ENCODE peak calls at places on chromosomes 11 and 22, in five cellular contexts. Q is astrocyte, R is HCT116, K is fibroblast of lung, I is PC-3. F is an unnamed sample.

GRCh38 chr22:32617271-32617670 is 142.7 kb downstream of the FBXO7 start:
- DNase-seq in Q (peak; percentile 41), R (no peak), K (peak; percentile 59), I (no peak), F (no peak)

GRCh38 chr22:30232716-30233218 is 13.8 kb downstream of the LIF start:
- DNase-seq in Q (peak; percentile 83), R (no peak), K (peak; percentile 87), I (no peak), F (no peak)

GRCh38 chr11:67278939-67279588 is 10.0 kb upstream of the ANKRD13D start:
- DNase-seq in Q (no peak), R (no peak), K (no peak), I (no peak), F (no peak)

GRCh38 chr11:116697011-116697410 is 75.8 kb downstream of the BUD13 start:
- DNase-seq in Q (no peak), R (no peak), K (no peak), I (peak; percentile 70), F (no peak)

GRCh38 chr22:49260681-49261580 is 566.7 kb downstream of the BRD1 start:
- DNase-seq in Q (no peak), R (no peak), K (no peak), I (no peak), F (no peak)

GRCh38 chr11:26276798-26277424 is 55.0 kb upstream of the ANO3 start:
- DNase-seq in Q (peak; percentile 45), R (peak; percentile 21), K (peak; percentile 53), I (peak; percentile 79), F (peak; percentile 32)

GRCh38 chr22:43479311-43479710 is 67.5 kb downstream of the MPPED1 start:
- DNase-seq in Q (no peak), R (no peak), K (no peak), I (no peak), F (no peak)

GRCh38 chr22:22576244-22576988 is 17.4 kb upstream of the PRAME start:
- DNase-seq in Q (no peak), R (peak; percentile 29), K (peak; percentile 16), I (peak; percentile 64), F (no peak)

GRCh38 chr11:11584937-11585336 is 36.9 kb downstream of the GALNT18 start:
- DNase-seq in Q (peak; percentile 16), R (no peak), K (peak; percentile 23), I (peak; percentile 35), F (no peak)

GRCh38 chr22:22810471-22810870 is 77.1 kb upstream of the IGLL5 start:
- DNase-seq in Q (no peak), R (no peak), K (no peak), I (no peak), F (no peak)

DNA sequence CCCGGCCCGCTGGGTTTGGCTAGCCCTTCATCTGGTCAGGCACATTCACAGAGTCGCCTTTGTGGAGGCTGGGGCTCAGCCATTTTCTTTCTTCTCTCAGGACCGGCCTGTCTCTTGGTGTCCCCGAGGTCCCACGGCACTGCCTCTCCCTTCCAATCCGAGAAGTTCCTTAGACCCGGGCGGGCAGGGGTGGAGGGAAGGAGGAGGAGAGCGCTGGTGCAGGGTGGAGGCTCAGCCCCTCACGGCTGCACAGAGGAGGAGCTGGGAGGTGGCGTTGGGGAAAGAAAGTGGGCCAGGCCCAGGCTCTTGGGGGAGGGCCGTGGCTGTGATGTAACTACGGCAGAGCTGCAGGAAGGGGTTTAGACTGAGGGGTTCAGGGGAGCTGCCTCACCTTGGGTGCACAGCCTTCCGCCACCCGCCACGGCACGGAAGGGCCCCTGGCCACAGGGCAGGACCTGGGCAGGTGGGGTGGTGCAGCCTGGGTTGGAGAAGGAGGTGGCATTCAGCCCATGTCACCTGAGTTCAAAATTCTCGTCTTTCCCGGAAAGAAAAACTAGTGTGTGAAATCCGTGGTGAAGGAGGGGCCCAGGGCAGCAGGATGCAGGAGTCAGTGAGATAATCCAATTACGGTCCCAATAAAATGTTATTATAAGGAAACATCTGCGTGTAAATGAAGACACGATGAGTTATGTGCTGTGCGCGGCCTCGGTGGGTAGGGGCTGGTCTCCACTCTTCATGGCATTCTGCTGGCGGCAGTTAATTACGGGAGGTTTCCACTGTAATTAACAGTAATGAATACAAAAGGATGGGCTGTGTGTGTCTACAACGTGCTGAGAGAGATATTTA is 1.7 kb downstream of the BRSK2 start:
- DNase-seq in Q (no peak), R (no peak), K (no peak), I (no peak), F (no peak)
- TF ChIP-seq EZH2 in Q (peak; percentile 87), R (no peak), K (peak; percentile 76), I (no peak), F (no peak)

GRCh38 chr11:124839972-124840621 is 25.1 kb upstream of the ROBO3 start:
- DNase-seq in Q (no peak), R (no peak), K (no peak), I (no peak), F (no peak)
- TF ChIP-seq EZH2 in Q (peak; percentile 4), R (no peak), K (peak; percentile 85), I (no peak), F (no peak)

DNA sequence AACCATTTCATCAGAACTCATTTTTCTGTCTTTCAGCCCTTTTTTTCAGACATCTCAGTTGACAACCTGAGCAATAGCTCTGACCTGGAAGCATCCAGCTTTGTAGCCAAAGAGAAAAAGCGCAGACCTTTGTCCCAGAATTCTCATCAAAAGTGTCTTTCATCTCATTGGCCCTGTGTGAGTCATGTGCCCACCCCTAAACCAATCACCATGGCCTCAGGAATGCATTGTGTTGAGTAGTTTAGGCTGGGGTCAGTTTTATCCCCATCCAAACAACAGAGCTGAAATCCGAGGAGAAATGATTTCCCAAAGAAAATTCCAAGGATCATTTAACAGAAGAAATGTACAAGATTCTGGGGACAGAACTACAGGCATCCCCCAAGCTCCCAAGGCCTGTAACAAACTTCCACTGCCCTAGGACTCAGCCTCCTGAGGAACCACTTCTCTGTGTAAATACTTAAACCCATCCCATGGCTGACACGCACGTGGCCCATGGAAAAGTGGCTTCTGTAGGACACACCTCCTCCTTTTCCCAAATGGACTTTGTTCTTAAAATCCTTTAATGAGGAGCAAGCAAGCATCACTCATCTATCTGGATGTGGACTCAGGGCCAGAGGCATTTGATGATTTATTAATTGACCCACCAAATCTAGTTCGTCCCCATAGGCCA is 429.0 kb downstream of the SOX6 start:
- DNase-seq in Q (no peak), R (no peak), K (no peak), I (no peak), F (no peak)
- TF ChIP-seq EZH2 in Q (no peak), R (no peak), K (no peak), I (no peak), F (no peak)

GRCh38 chr11:57230797-57231538 is 6.1 kb downstream of the APLNR start:
- DNase-seq in Q (no peak), R (no peak), K (no peak), I (no peak), F (no peak)
- TF ChIP-seq EZH2 in Q (no peak), R (no peak), K (no peak), I (no peak), F (no peak)

GRCh38 chr11:44833869-44834452 is 107.2 kb downstream of the TSPAN18 start:
- DNase-seq in Q (no peak), R (no peak), K (no peak), I (peak; percentile 9), F (no peak)
- TF ChIP-seq EZH2 in Q (no peak), R (no peak), K (no peak), I (no peak), F (no peak)

GRCh38 chr11:64165842-64166635 is at the start of gene MACROD1:
- DNase-seq in Q (peak; percentile 44), R (peak; percentile 71), K (peak; percentile 67), I (peak; percentile 96), F (no peak)
- TF ChIP-seq EZH2 in Q (no peak), R (no peak), K (no peak), I (no peak), F (no peak)

DNA sequence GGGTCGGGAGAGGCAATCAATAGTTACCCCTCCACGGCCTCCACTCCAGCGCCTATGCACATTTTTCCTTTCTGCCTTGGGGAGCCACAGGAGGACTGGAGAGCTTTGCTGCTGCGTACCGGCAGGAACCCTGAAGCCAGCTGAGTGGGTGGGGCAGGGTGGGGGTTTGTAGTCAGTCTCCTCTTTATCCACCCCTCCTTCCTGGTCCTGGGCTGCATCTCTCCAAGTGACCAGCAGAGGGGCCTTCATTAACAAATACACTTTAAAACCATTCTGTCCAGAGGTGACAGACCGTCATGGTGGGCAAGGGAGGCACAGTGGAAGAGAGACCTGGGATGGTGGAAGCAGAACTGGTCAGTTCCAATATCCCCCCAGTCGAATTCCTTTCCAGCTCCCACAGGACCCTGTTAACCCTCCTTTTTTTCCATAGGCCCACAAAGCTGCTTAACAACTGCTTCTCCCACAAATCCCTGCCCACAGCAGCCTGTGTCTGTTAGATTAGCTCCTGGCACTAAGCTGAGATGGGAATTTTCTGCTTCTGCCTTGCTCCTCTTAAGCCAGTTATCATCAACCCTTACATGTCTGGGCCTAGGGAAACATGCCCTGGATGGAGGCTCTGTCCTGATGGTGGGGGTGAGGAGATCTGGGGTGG is 3.9 kb upstream of the ABCG4 start:
- DNase-seq in Q (peak; percentile 47), R (peak; percentile 78), K (peak; percentile 71), I (peak; percentile 83), F (no peak)
- TF ChIP-seq EZH2 in Q (no peak), R (no peak), K (no peak), I (no peak), F (no peak)

GRCh38 chr22:45880091-45880651 is 96.8 kb downstream of the WNT7B start:
- DNase-seq in Q (no peak), R (no peak), K (no peak), I (no peak), F (no peak)
- TF ChIP-seq EZH2 in Q (no peak), R (no peak), K (no peak), I (no peak), F (no peak)

DNA sequence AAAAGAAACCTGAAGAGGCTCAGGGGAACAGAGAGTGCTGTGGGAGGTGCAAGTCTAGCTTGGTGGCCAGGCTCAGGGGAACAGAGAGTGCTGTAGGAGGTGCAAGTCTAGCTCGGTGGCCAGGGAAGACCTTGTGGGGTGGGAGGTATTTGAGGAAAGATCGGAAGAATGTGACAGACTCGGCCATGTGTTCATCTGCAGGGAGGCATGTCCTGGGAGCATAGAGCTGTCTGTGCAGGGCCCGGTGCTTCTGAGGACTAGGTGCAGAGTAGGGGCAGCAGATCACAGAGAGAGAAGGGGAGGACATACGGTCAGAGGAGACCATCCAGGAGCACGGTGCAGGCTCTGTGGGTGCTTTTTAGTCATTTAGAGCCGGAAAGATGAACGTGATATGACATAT is 10.8 kb downstream of the IFITM10 start:
- DNase-seq in Q (no peak), R (no peak), K (no peak), I (no peak), F (no peak)
- TF ChIP-seq EZH2 in Q (no peak), R (no peak), K (no peak), I (no peak), F (no peak)

GRCh38 chr11:128904872-128905344 is 13.8 kb downstream of the KCNJ5 start:
- DNase-seq in Q (peak; percentile 65), R (no peak), K (peak; percentile 68), I (peak; percentile 26), F (no peak)

GRCh38 chr11:128905345-128906184 is 14.4 kb downstream of the KCNJ5 start:
- DNase-seq in Q (no peak), R (peak; percentile 46), K (peak; percentile 56), I (peak; percentile 77), F (no peak)

GRCh38 chr11:128903248-128904041 is 12.3 kb downstream of the KCNJ5 start:
- DNase-seq in Q (peak; percentile 85), R (no peak), K (peak; percentile 91), I (no peak), F (no peak)

GRCh38 chr11:128902515-128903066 is 11.4 kb downstream of the KCNJ5 start:
- DNase-seq in Q (peak; percentile 75), R (no peak), K (peak; percentile 84), I (no peak), F (no peak)

GRCh38 chr11:128904303-128904871 is 13.2 kb downstream of the KCNJ5 start:
- DNase-seq in Q (no peak), R (no peak), K (no peak), I (no peak), F (no peak)
- TF ChIP-seq EZH2 in Q (no peak), R (no peak), K (no peak), I (no peak), F (no peak)